ENCODE peak calls at places on chromosomes 2 and 18, in eight cellular contexts. A, S, Y, E, D, B, G and C are unnamed samples.
A peak's percentile ranks its signal among the peaks of the same experiment; 100 is the strongest.

GRCh38 chr2:219282943-219283581 is 3.9 kb downstream of the DNAJB2 start:
- DNase-seq in A (no peak), S (no peak), Y (no peak), E (no peak), D (no peak), B (no peak), G (no peak), C (no peak)

GRCh38 chr2:124267821-124268220 is 242.7 kb downstream of the CNTNAP5 start:
- DNase-seq in A (no peak), S (no peak), Y (no peak), E (no peak), D (no peak), B (no peak), G (no peak), C (no peak)

GRCh38 chr2:216083464-216084279 is 2.0 kb downstream of the TMEM169 start:
- DNase-seq in A (no peak), S (no peak), Y (no peak), E (no peak), D (peak; percentile 88), B (no peak), G (no peak), C (no peak)

GRCh38 chr2:176424756-176425155 is 155.5 kb downstream of the MTX2 start:
- DNase-seq in A (no peak), S (no peak), Y (no peak), E (no peak), D (no peak), B (no peak), G (peak; percentile 17), C (no peak)

GRCh38 chr2:50448556-50448955 is 583.4 kb downstream of the NRXN1 start:
- DNase-seq in A (no peak), S (no peak), Y (peak; percentile 87), E (no peak), D (peak; percentile 45), B (no peak), G (no peak), C (no peak)

GRCh38 chr2:52269696-52270485 is 1238.0 kb upstream of the NRXN1 start:
- DNase-seq in A (no peak), S (no peak), Y (no peak), E (no peak), D (no peak), B (no peak), G (no peak), C (no peak)

GRCh38 chr18:50917021-50917420 is 38.1 kb downstream of the ME2 start:
- DNase-seq in A (no peak), S (no peak), Y (no peak), E (no peak), D (no peak), B (no peak), G (no peak), C (no peak)

GRCh38 chr18:39596891-39597290 is 2031.3 kb upstream of the CELF4 start:
- DNase-seq in A (no peak), S (no peak), Y (peak; percentile 68), E (no peak), D (no peak), B (no peak), G (no peak), C (no peak)

GRCh38 chr2:134766583-134766982 is 47.8 kb upstream of the TMEM163 start:
- DNase-seq in A (no peak), S (no peak), Y (no peak), E (no peak), D (no peak), B (no peak), G (no peak), C (no peak)

GRCh38 chr2:55150834-55151233 is 81.3 kb downstream of the CLHC1 start:
- DNase-seq in A (no peak), S (no peak), Y (no peak), E (no peak), D (no peak), B (peak; percentile 67), G (no peak), C (no peak)

GRCh38 chr2:47747878-47748277 is 35.1 kb upstream of the MSH6 start:
- DNase-seq in A (no peak), S (no peak), Y (no peak), E (no peak), D (no peak), B (no peak), G (no peak), C (no peak)

GRCh38 chr2:101017371-101017770 is 15.3 kb downstream of the RPL31 start:
- DNase-seq in A (no peak), S (no peak), Y (no peak), E (no peak), D (no peak), B (no peak), G (no peak), C (no peak)

GRCh38 chr2:96523659-96524481 is 12.7 kb upstream of the ARID5A start:
- DNase-seq in A (no peak), S (no peak), Y (no peak), E (no peak), D (no peak), B (no peak), G (no peak), C (no peak)

GRCh38 chr2:217371681-217372297 is 511.9 kb upstream of the TNP1 start:
- DNase-seq in A (no peak), S (no peak), Y (no peak), E (no peak), D (no peak), B (no peak), G (no peak), C (no peak)

GRCh38 chr2:232846055-232846454 is 24.0 kb upstream of the SNORC start:
- DNase-seq in A (no peak), S (no peak), Y (no peak), E (no peak), D (no peak), B (no peak), G (no peak), C (no peak)

GRCh38 chr2:31032475-31032874 is 105.8 kb downstream of the GALNT14 start:
- DNase-seq in A (no peak), S (no peak), Y (no peak), E (no peak), D (no peak), B (peak; percentile 39), G (no peak), C (no peak)

GRCh38 chr2:124250433-124250832 is 225.3 kb downstream of the CNTNAP5 start:
- DNase-seq in A (no peak), S (no peak), Y (no peak), E (no peak), D (peak; percentile 57), B (no peak), G (no peak), C (no peak)

GRCh38 chr2:7771781-7772180 is 854.6 kb downstream of the RNF144A start:
- DNase-seq in A (no peak), S (no peak), Y (no peak), E (no peak), D (no peak), B (no peak), G (no peak), C (no peak)

GRCh38 chr2:119248311-119248710 is 24.7 kb downstream of the STEAP3 start:
- DNase-seq in A (peak; percentile 44), S (no peak), Y (no peak), E (peak; percentile 37), D (no peak), B (peak; percentile 61), G (no peak), C (no peak)

GRCh38 chr2:196482119-196483065 is 157.1 kb upstream of the CCDC150 start:
- DNase-seq in A (no peak), S (no peak), Y (no peak), E (no peak), D (peak; percentile 16), B (no peak), G (no peak), C (no peak)

GRCh38 chr2:137255990-137256389 is 490.6 kb downstream of the THSD7B start:
- DNase-seq in A (no peak), S (no peak), Y (no peak), E (no peak), D (no peak), B (no peak), G (no peak), C (no peak)

GRCh38 chr2:6826081-6826913 is 39.4 kb downstream of the CMPK2 start:
- DNase-seq in A (no peak), S (peak; percentile 6), Y (no peak), E (no peak), D (no peak), B (no peak), G (peak; percentile 53), C (peak; percentile 48)

GRCh38 chr2:109290887-109291675 is 162.1 kb downstream of the SH3RF3 start:
- DNase-seq in A (peak; percentile 45), S (no peak), Y (peak; percentile 31), E (no peak), D (peak; percentile 96), B (no peak), G (no peak), C (no peak)

GRCh38 chr2:156562136-156562535 is 126.0 kb downstream of the GPD2 start:
- DNase-seq in A (no peak), S (no peak), Y (peak; percentile 44), E (no peak), D (peak; percentile 97), B (no peak), G (no peak), C (no peak)

GRCh38 chr2:148812306-148812705 is 62.7 kb upstream of the KIF5C start:
- DNase-seq in A (peak; percentile 33), S (no peak), Y (no peak), E (no peak), D (no peak), B (no peak), G (no peak), C (no peak)

GRCh38 chr2:241842620-241843211 is 16.0 kb downstream of the PDCD1 start:
- DNase-seq in A (no peak), S (no peak), Y (no peak), E (peak; percentile 91), D (no peak), B (peak; percentile 95), G (no peak), C (peak; percentile 48)